ENCODE peak calls at places on chromosomes 11 and 22, in ten cellular contexts. Q is OCI-M1; J is T follicular helper cell; B is breast epithelium; S is kidney; M is AG09309; N is A549; D is activated T-helper 1 cell treated with Interleukin-2 at 50 U/mL for 16 hours; C is naive thymus-derived CD4-positive, alpha-beta T cell; P is astrocyte of the hippocampus. I is an unnamed sample.

GRCh38 chr22:49022816-49023160 is 804.9 kb downstream of the BRD1 start:
- DNase-seq in B (no peak), C (no peak), J (no peak), D (no peak), M (no peak), P (no peak), N (no peak), Q (no peak), S (no peak), I (no peak)

GRCh38 chr11:5631426-5631825 is 6.6 kb downstream of the TRIM34 start:
- DNase-seq in N (no peak), P (no peak), B (no peak), Q (peak; percentile 29), C (no peak), J (no peak), M (no peak), S (no peak), D (no peak), I (no peak)

GRCh38 chr11:126347751-126348628 is 7.5 kb upstream of the ST3GAL4 start:
- DNase-seq in P (no peak), N (no peak), J (no peak), B (no peak), C (no peak), S (peak; percentile 57), M (no peak), Q (peak; percentile 75), D (no peak), I (no peak)

GRCh38 chr11:68979931-68980775 is 633 bp downstream of the MRGPRD start:
- DNase-seq in M (no peak), C (no peak), P (no peak), Q (no peak), N (no peak), S (peak; percentile 64), J (no peak), D (no peak), B (no peak), I (peak; percentile 39)

GRCh38 chr11:7621090-7621489 is 52.2 kb downstream of the CYB5R2 start:
- DNase-seq in M (no peak), C (no peak), N (no peak), D (no peak), Q (no peak), S (no peak), B (no peak), P (no peak), J (no peak), I (no peak)

GRCh38 chr11:134557571-134558257 is 145.7 kb upstream of the B3GAT1 start:
- DNase-seq in N (no peak), Q (no peak), D (no peak), J (no peak), B (no peak), P (no peak), S (no peak), C (no peak), M (no peak), I (peak; percentile 38)

GRCh38 chr11:5269715-5270147 is at the start of gene HBE1:
- DNase-seq in B (no peak), N (no peak), C (no peak), Q (no peak), M (no peak), S (no peak), J (no peak), D (no peak), P (no peak), I (no peak)

GRCh38 chr11:66868726-66869291 is 11.9 kb downstream of the LRFN4 start:
- DNase-seq in P (peak; percentile 40), J (peak; percentile 68), D (peak; percentile 57), Q (peak; percentile 17), C (peak; percentile 61), B (peak; percentile 64), M (no peak), N (peak; percentile 89), S (peak; percentile 81), I (peak; percentile 94)

GRCh38 chr11:28728666-28729065 is 620.5 kb downstream of the METTL15 start:
- DNase-seq in J (no peak), B (no peak), P (no peak), D (no peak), S (no peak), N (no peak), C (no peak), M (no peak), Q (no peak), I (no peak)

GRCh38 chr11:69721745-69722144 is 17.9 kb upstream of the FGF19 start:
- DNase-seq in Q (no peak), P (peak; percentile 31), J (no peak), C (no peak), S (no peak), D (no peak), N (no peak), B (no peak), M (no peak), I (peak; percentile 58)

GRCh38 chr11:65077466-65077865 is 6.4 kb downstream of the CDCA5 start:
- DNase-seq in B (no peak), Q (no peak), C (no peak), N (no peak), J (no peak), S (no peak), M (no peak), D (no peak), P (no peak), I (no peak)

GRCh38 chr22:46031965-46032851 is 55.2 kb upstream of the WNT7B start:
- DNase-seq in N (no peak), J (no peak), P (no peak), S (peak; percentile 62), D (no peak), B (no peak), M (no peak), C (no peak), Q (no peak), I (no peak)

GRCh38 chr11:19344661-19345518 is 104.1 kb upstream of the E2F8 start:
- DNase-seq in C (no peak), S (peak; percentile 86), M (no peak), B (no peak), N (peak; percentile 28), Q (no peak), P (peak; percentile 77), J (no peak), D (no peak), I (peak; percentile 75)

GRCh38 chr11:116137753-116138152 is 633.5 kb upstream of the CADM1 start:
- DNase-seq in N (no peak), B (no peak), M (no peak), C (no peak), Q (no peak), P (no peak), J (no peak), S (no peak), D (no peak), I (no peak)

GRCh38 chr11:119422505-119423416 is at the start of gene THY1:
- DNase-seq in D (no peak), P (peak; percentile 89), S (no peak), Q (no peak), M (no peak), C (no peak), B (no peak), J (no peak), N (no peak), I (peak; percentile 72)

GRCh38 chr22:49884503-49885260 is 31.0 kb downstream of the ZBED4 start:
- DNase-seq in D (no peak), J (no peak), M (no peak), S (no peak), Q (no peak), P (no peak), B (no peak), C (no peak), N (no peak), I (no peak)